ENCODE peak calls at places on chromosomes 13 and 19, in eight cellular contexts. One of them, this sample, is unnamed.

GRCh38 chr13:85347251-85347650 is 452.0 kb downstream of the SLITRK6 start:
- DNase-seq in foreskin keratinocyte: no peak
- DNase-seq in HFFc6: peak
- DNase-seq in uterus: no peak
- DNase-seq in fibroblast of pulmonary artery: no peak
- DNase-seq in astrocyte of the cerebellum: peak
- DNase-seq in epithelial cell of esophagus: no peak
- DNase-seq in omental fat pad: no peak
- DNase-seq in this sample: no peak

GRCh38 chr13:66001136-66001535 is 1229.0 kb downstream of the PCDH9 start:
- DNase-seq in foreskin keratinocyte: no peak
- DNase-seq in HFFc6: no peak
- DNase-seq in uterus: no peak
- DNase-seq in fibroblast of pulmonary artery: no peak
- DNase-seq in astrocyte of the cerebellum: no peak
- DNase-seq in epithelial cell of esophagus: no peak
- DNase-seq in omental fat pad: no peak
- DNase-seq in this sample: no peak

GRCh38 chr13:111202149-111202548 is 87.0 kb downstream of the ARHGEF7 start:
- DNase-seq in foreskin keratinocyte: no peak
- DNase-seq in HFFc6: no peak
- DNase-seq in uterus: no peak
- DNase-seq in fibroblast of pulmonary artery: no peak
- DNase-seq in astrocyte of the cerebellum: no peak
- DNase-seq in epithelial cell of esophagus: no peak
- DNase-seq in omental fat pad: no peak
- DNase-seq in this sample: no peak

GRCh38 chr19:12668937-12669271 is 2.3 kb downstream of the WDR83 start:
- DNase-seq in foreskin keratinocyte: peak
- DNase-seq in HFFc6: peak
- DNase-seq in uterus: peak
- DNase-seq in fibroblast of pulmonary artery: peak
- DNase-seq in astrocyte of the cerebellum: peak
- DNase-seq in epithelial cell of esophagus: peak
- DNase-seq in omental fat pad: peak
- DNase-seq in this sample: peak

GRCh38 chr19:19269952-19270694 is 3.0 kb downstream of the TM6SF2 start:
- DNase-seq in foreskin keratinocyte: no peak
- DNase-seq in HFFc6: no peak
- DNase-seq in uterus: no peak
- DNase-seq in fibroblast of pulmonary artery: no peak
- DNase-seq in astrocyte of the cerebellum: no peak
- DNase-seq in epithelial cell of esophagus: no peak
- DNase-seq in omental fat pad: no peak
- DNase-seq in this sample: no peak

GRCh38 chr19:14265285-14266036 is 59.5 kb upstream of the ADGRL1 start:
- DNase-seq in foreskin keratinocyte: no peak
- DNase-seq in HFFc6: no peak
- DNase-seq in uterus: peak
- DNase-seq in fibroblast of pulmonary artery: no peak
- DNase-seq in astrocyte of the cerebellum: no peak
- DNase-seq in epithelial cell of esophagus: no peak
- DNase-seq in omental fat pad: no peak
- DNase-seq in this sample: no peak

GRCh38 chr19:46328079-46328478 is 18.8 kb upstream of the PPP5C start:
- DNase-seq in foreskin keratinocyte: no peak
- DNase-seq in HFFc6: no peak
- DNase-seq in uterus: no peak
- DNase-seq in fibroblast of pulmonary artery: no peak
- DNase-seq in astrocyte of the cerebellum: no peak
- DNase-seq in epithelial cell of esophagus: no peak
- DNase-seq in omental fat pad: no peak
- DNase-seq in this sample: no peak

GRCh38 chr13:19179916-19180315 is 1.7 kb downstream of the TUBA3C start:
- DNase-seq in foreskin keratinocyte: no peak
- DNase-seq in HFFc6: no peak
- DNase-seq in uterus: no peak
- DNase-seq in fibroblast of pulmonary artery: no peak
- DNase-seq in astrocyte of the cerebellum: no peak
- DNase-seq in epithelial cell of esophagus: no peak
- DNase-seq in omental fat pad: no peak
- DNase-seq in this sample: no peak

GRCh38 chr13:63554157-63554556 is 2138.5 kb upstream of the PCDH20 start:
- DNase-seq in foreskin keratinocyte: no peak
- DNase-seq in HFFc6: no peak
- DNase-seq in uterus: no peak
- DNase-seq in fibroblast of pulmonary artery: peak
- DNase-seq in astrocyte of the cerebellum: no peak
- DNase-seq in epithelial cell of esophagus: no peak
- DNase-seq in omental fat pad: no peak
- DNase-seq in this sample: no peak

GRCh38 chr19:31733591-31733990 is 384.4 kb upstream of the TSHZ3 start:
- DNase-seq in foreskin keratinocyte: no peak
- DNase-seq in HFFc6: no peak
- DNase-seq in uterus: no peak
- DNase-seq in fibroblast of pulmonary artery: no peak
- DNase-seq in astrocyte of the cerebellum: no peak
- DNase-seq in epithelial cell of esophagus: no peak
- DNase-seq in omental fat pad: no peak
- DNase-seq in this sample: no peak

GRCh38 chr13:114004416-114005205 is 30.7 kb upstream of the C13orf46 start:
- DNase-seq in foreskin keratinocyte: no peak
- DNase-seq in HFFc6: no peak
- DNase-seq in uterus: no peak
- DNase-seq in fibroblast of pulmonary artery: peak
- DNase-seq in astrocyte of the cerebellum: no peak
- DNase-seq in epithelial cell of esophagus: no peak
- DNase-seq in omental fat pad: peak
- DNase-seq in this sample: no peak

GRCh38 chr19:56291857-56292256 is 19.3 kb downstream of the EDDM13 start:
- DNase-seq in foreskin keratinocyte: peak
- DNase-seq in HFFc6: no peak
- DNase-seq in uterus: no peak
- DNase-seq in fibroblast of pulmonary artery: no peak
- DNase-seq in astrocyte of the cerebellum: no peak
- DNase-seq in epithelial cell of esophagus: peak
- DNase-seq in omental fat pad: no peak
- DNase-seq in this sample: no peak

GRCh38 chr13:21149568-21149967 is 26.8 kb downstream of the SKA3 start:
- DNase-seq in foreskin keratinocyte: no peak
- DNase-seq in HFFc6: no peak
- DNase-seq in uterus: no peak
- DNase-seq in fibroblast of pulmonary artery: no peak
- DNase-seq in astrocyte of the cerebellum: no peak
- DNase-seq in epithelial cell of esophagus: no peak
- DNase-seq in omental fat pad: no peak
- DNase-seq in this sample: no peak

GRCh38 chr13:66940113-66940512 is 290.0 kb downstream of the PCDH9 start:
- DNase-seq in foreskin keratinocyte: no peak
- DNase-seq in HFFc6: no peak
- DNase-seq in uterus: no peak
- DNase-seq in fibroblast of pulmonary artery: no peak
- DNase-seq in astrocyte of the cerebellum: no peak
- DNase-seq in epithelial cell of esophagus: peak
- DNase-seq in omental fat pad: no peak
- DNase-seq in this sample: no peak

DNA sequence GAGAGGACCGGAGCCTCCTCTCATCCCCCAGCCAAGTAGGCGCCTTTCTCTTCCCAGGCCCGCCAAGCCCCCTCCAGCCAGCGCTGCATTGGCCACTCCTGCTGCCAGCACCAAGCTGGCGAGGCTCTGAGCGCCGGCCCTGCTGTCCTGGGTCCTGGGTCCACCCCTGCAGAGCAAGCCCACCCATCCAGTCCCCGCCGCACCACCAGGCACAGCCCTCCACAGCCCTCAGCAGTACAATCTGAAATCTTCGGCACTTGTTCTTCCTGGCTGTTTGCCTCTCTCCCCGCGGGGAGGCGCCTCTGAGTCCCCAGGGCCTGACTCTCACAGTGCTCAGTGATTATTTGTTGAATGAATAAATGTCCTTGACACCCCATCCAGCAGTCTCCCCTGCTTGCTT is 236.4 kb upstream of the SGCG start:
- DNase-seq in foreskin keratinocyte: no peak
- DNase-seq in HFFc6: no peak
- DNase-seq in uterus: no peak
- DNase-seq in fibroblast of pulmonary artery: no peak
- DNase-seq in astrocyte of the cerebellum: no peak
- DNase-seq in epithelial cell of esophagus: no peak
- DNase-seq in omental fat pad: no peak
- DNase-seq in this sample: no peak
- TF ChIP-seq CTCF in foreskin keratinocyte: no peak
- TF ChIP-seq CTCF in HFFc6: peak
- TF ChIP-seq CTCF in uterus: no peak
- TF ChIP-seq CTCF in fibroblast of pulmonary artery: no peak
- TF ChIP-seq CTCF in astrocyte of the cerebellum: no peak
- TF ChIP-seq CTCF in epithelial cell of esophagus: no peak
- TF ChIP-seq CTCF in omental fat pad: no peak
- TF ChIP-seq CTCF in this sample: no peak

GRCh38 chr19:45250832-45251451 is at the start of gene MARK4:
- DNase-seq in foreskin keratinocyte: peak
- DNase-seq in HFFc6: peak
- DNase-seq in uterus: peak
- DNase-seq in fibroblast of pulmonary artery: peak
- DNase-seq in astrocyte of the cerebellum: no peak
- DNase-seq in epithelial cell of esophagus: peak
- DNase-seq in omental fat pad: no peak
- DNase-seq in this sample: peak

GRCh38 chr19:45249261-45250033 is 1.6 kb upstream of the MARK4 start:
- DNase-seq in foreskin keratinocyte: no peak
- DNase-seq in HFFc6: no peak
- DNase-seq in uterus: no peak
- DNase-seq in fibroblast of pulmonary artery: no peak
- DNase-seq in astrocyte of the cerebellum: no peak
- DNase-seq in epithelial cell of esophagus: peak
- DNase-seq in omental fat pad: no peak
- DNase-seq in this sample: no peak

GRCh38 chr19:45253396-45254027 is 2.4 kb downstream of the MARK4 start:
- DNase-seq in foreskin keratinocyte: peak
- DNase-seq in HFFc6: peak
- DNase-seq in uterus: no peak
- DNase-seq in fibroblast of pulmonary artery: peak
- DNase-seq in astrocyte of the cerebellum: no peak
- DNase-seq in epithelial cell of esophagus: peak
- DNase-seq in omental fat pad: no peak
- DNase-seq in this sample: no peak

GRCh38 chr19:45250216-45250831 is 747 bp upstream of the MARK4 start:
- DNase-seq in foreskin keratinocyte: peak
- DNase-seq in HFFc6: no peak
- DNase-seq in uterus: no peak
- DNase-seq in fibroblast of pulmonary artery: no peak
- DNase-seq in astrocyte of the cerebellum: no peak
- DNase-seq in epithelial cell of esophagus: peak
- DNase-seq in omental fat pad: no peak
- DNase-seq in this sample: no peak

GRCh38 chr19:45251452-45252354 is 632 bp downstream of the MARK4 start:
- DNase-seq in foreskin keratinocyte: no peak
- DNase-seq in HFFc6: no peak
- DNase-seq in uterus: peak
- DNase-seq in fibroblast of pulmonary artery: no peak
- DNase-seq in astrocyte of the cerebellum: no peak
- DNase-seq in epithelial cell of esophagus: peak
- DNase-seq in omental fat pad: no peak
- DNase-seq in this sample: no peak
- TF ChIP-seq CTCF in foreskin keratinocyte: no peak
- TF ChIP-seq CTCF in HFFc6: no peak
- TF ChIP-seq CTCF in uterus: no peak
- TF ChIP-seq CTCF in fibroblast of pulmonary artery: no peak
- TF ChIP-seq CTCF in astrocyte of the cerebellum: no peak
- TF ChIP-seq CTCF in epithelial cell of esophagus: no peak
- TF ChIP-seq CTCF in omental fat pad: no peak
- TF ChIP-seq CTCF in this sample: no peak

GRCh38 chr13:76887070-76887563 is 912 bp upstream of the KCTD12 start:
- DNase-seq in foreskin keratinocyte: no peak
- DNase-seq in HFFc6: no peak
- DNase-seq in uterus: peak
- DNase-seq in fibroblast of pulmonary artery: no peak
- DNase-seq in astrocyte of the cerebellum: no peak
- DNase-seq in epithelial cell of esophagus: no peak
- DNase-seq in omental fat pad: no peak
- DNase-seq in this sample: no peak

GRCh38 chr13:76886292-76887061 is at the start of gene KCTD12:
- DNase-seq in foreskin keratinocyte: no peak
- DNase-seq in HFFc6: peak
- DNase-seq in uterus: peak
- DNase-seq in fibroblast of pulmonary artery: peak
- DNase-seq in astrocyte of the cerebellum: peak
- DNase-seq in epithelial cell of esophagus: peak
- DNase-seq in omental fat pad: peak
- DNase-seq in this sample: peak

GRCh38 chr13:76890036-76890435 is 3.8 kb upstream of the KCTD12 start:
- DNase-seq in foreskin keratinocyte: peak
- DNase-seq in HFFc6: no peak
- DNase-seq in uterus: no peak
- DNase-seq in fibroblast of pulmonary artery: peak
- DNase-seq in astrocyte of the cerebellum: no peak
- DNase-seq in epithelial cell of esophagus: peak
- DNase-seq in omental fat pad: no peak
- DNase-seq in this sample: no peak

GRCh38 chr13:76888421-76888820 is 2.2 kb upstream of the KCTD12 start:
- DNase-seq in foreskin keratinocyte: no peak
- DNase-seq in HFFc6: no peak
- DNase-seq in uterus: no peak
- DNase-seq in fibroblast of pulmonary artery: no peak
- DNase-seq in astrocyte of the cerebellum: no peak
- DNase-seq in epithelial cell of esophagus: peak
- DNase-seq in omental fat pad: no peak
- DNase-seq in this sample: no peak

GRCh38 chr13:76889254-76889653 is 3.0 kb upstream of the KCTD12 start:
- DNase-seq in foreskin keratinocyte: peak
- DNase-seq in HFFc6: no peak
- DNase-seq in uterus: no peak
- DNase-seq in fibroblast of pulmonary artery: no peak
- DNase-seq in astrocyte of the cerebellum: no peak
- DNase-seq in epithelial cell of esophagus: peak
- DNase-seq in omental fat pad: no peak
- DNase-seq in this sample: no peak
- TF ChIP-seq CTCF in foreskin keratinocyte: no peak
- TF ChIP-seq CTCF in HFFc6: no peak
- TF ChIP-seq CTCF in uterus: no peak
- TF ChIP-seq CTCF in fibroblast of pulmonary artery: no peak
- TF ChIP-seq CTCF in astrocyte of the cerebellum: no peak
- TF ChIP-seq CTCF in epithelial cell of esophagus: no peak
- TF ChIP-seq CTCF in omental fat pad: no peak
- TF ChIP-seq CTCF in this sample: no peak

DNA sequence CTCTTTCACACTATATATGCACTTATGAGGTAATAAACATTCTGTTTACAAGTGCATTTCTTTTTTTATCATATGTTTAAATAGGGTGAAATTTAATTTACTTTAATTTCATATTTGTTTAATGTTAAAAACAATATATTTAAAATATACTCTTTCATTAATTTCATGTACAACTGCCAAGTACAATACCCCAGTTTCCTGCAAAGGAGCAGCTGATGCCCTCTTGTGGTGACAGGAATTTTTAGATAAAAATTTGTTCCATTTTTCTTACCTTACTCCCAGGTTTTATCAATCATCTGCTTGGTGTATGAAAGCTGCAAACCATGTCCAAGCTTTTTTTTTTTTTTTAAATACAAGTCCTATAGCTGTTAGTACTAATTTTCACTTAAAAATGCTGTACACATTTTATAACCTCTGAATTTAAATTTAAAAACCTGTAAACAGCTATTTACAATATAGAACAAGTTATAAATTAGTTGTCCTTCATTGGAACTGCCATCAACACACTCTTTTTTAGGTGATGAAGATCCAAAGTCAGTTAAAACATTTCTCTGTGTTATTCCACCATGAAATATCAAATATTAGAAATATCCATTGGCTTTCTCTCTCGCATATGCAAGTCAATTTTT is 4.9 kb downstream of the PCDH20 start:
- DNase-seq in foreskin keratinocyte: no peak
- DNase-seq in HFFc6: no peak
- DNase-seq in uterus: no peak
- DNase-seq in fibroblast of pulmonary artery: peak
- DNase-seq in astrocyte of the cerebellum: peak
- DNase-seq in epithelial cell of esophagus: peak
- DNase-seq in omental fat pad: no peak
- DNase-seq in this sample: no peak
- TF ChIP-seq CTCF in foreskin keratinocyte: peak
- TF ChIP-seq CTCF in HFFc6: peak
- TF ChIP-seq CTCF in uterus: peak
- TF ChIP-seq CTCF in fibroblast of pulmonary artery: peak
- TF ChIP-seq CTCF in astrocyte of the cerebellum: peak
- TF ChIP-seq CTCF in epithelial cell of esophagus: peak
- TF ChIP-seq CTCF in omental fat pad: no peak
- TF ChIP-seq CTCF in this sample: peak

This sample was measured in AG09319.